ENCODE peak calls at places on chromosomes 5 and 9, in seven cellular contexts. One of them, this sample, is unnamed.

GRCh38 chr5:136089804-136090203 is 42.8 kb upstream of the SMAD5 start:
- DNase-seq in RWPE1: no peak
- DNase-seq in NCI-H1105 treated with DMSO at 0.1 percent for 48 hours: no peak
- DNase-seq in SJSA1: peak
- DNase-seq in neural crest cell: no peak
- DNase-seq in left colon: peak
- DNase-seq in HTR-8/SVneo: no peak
- DNase-seq in this sample: no peak

GRCh38 chr5:172971482-172971881 is 12.1 kb upstream of the ATP6V0E1 start:
- DNase-seq in RWPE1: no peak
- DNase-seq in NCI-H1105 treated with DMSO at 0.1 percent for 48 hours: no peak
- DNase-seq in SJSA1: no peak
- DNase-seq in neural crest cell: no peak
- DNase-seq in left colon: no peak
- DNase-seq in HTR-8/SVneo: no peak
- DNase-seq in this sample: no peak

GRCh38 chr5:178351950-178352349 is 119.3 kb upstream of the PHYKPL start:
- DNase-seq in RWPE1: no peak
- DNase-seq in NCI-H1105 treated with DMSO at 0.1 percent for 48 hours: no peak
- DNase-seq in SJSA1: no peak
- DNase-seq in neural crest cell: no peak
- DNase-seq in left colon: no peak
- DNase-seq in HTR-8/SVneo: no peak
- DNase-seq in this sample: no peak

GRCh38 chr9:124215956-124216355 is 41.8 kb upstream of the NEK6 start:
- DNase-seq in RWPE1: no peak
- DNase-seq in NCI-H1105 treated with DMSO at 0.1 percent for 48 hours: no peak
- DNase-seq in SJSA1: no peak
- DNase-seq in neural crest cell: no peak
- DNase-seq in left colon: no peak
- DNase-seq in HTR-8/SVneo: no peak
- DNase-seq in this sample: no peak

GRCh38 chr5:28190011-28190410 is 1151.6 kb upstream of the CDH9 start:
- DNase-seq in RWPE1: no peak
- DNase-seq in NCI-H1105 treated with DMSO at 0.1 percent for 48 hours: no peak
- DNase-seq in SJSA1: no peak
- DNase-seq in neural crest cell: no peak
- DNase-seq in left colon: no peak
- DNase-seq in HTR-8/SVneo: no peak
- DNase-seq in this sample: no peak

GRCh38 chr9:96258967-96259366 is 43.0 kb downstream of the HSD17B3 start:
- DNase-seq in RWPE1: no peak
- DNase-seq in NCI-H1105 treated with DMSO at 0.1 percent for 48 hours: no peak
- DNase-seq in SJSA1: no peak
- DNase-seq in neural crest cell: no peak
- DNase-seq in left colon: no peak
- DNase-seq in HTR-8/SVneo: no peak
- DNase-seq in this sample: no peak

GRCh38 chr5:172841258-172841657 is 7.2 kb downstream of the ERGIC1 start:
- DNase-seq in RWPE1: no peak
- DNase-seq in NCI-H1105 treated with DMSO at 0.1 percent for 48 hours: peak
- DNase-seq in SJSA1: no peak
- DNase-seq in neural crest cell: no peak
- DNase-seq in left colon: no peak
- DNase-seq in HTR-8/SVneo: no peak
- DNase-seq in this sample: no peak

GRCh38 chr9:130255638-130255930 is 10.0 kb upstream of the HMCN2 start:
- DNase-seq in RWPE1: no peak
- DNase-seq in NCI-H1105 treated with DMSO at 0.1 percent for 48 hours: no peak
- DNase-seq in SJSA1: no peak
- DNase-seq in neural crest cell: no peak
- DNase-seq in left colon: no peak
- DNase-seq in HTR-8/SVneo: no peak
- DNase-seq in this sample: no peak

GRCh38 chr5:35230043-35230611 is at the start of gene PRLR:
- DNase-seq in RWPE1: peak
- DNase-seq in NCI-H1105 treated with DMSO at 0.1 percent for 48 hours: no peak
- DNase-seq in SJSA1: no peak
- DNase-seq in neural crest cell: no peak
- DNase-seq in left colon: peak
- DNase-seq in HTR-8/SVneo: no peak
- DNase-seq in this sample: peak

GRCh38 chr5:31153523-31153922 is 40.0 kb upstream of the CDH6 start:
- DNase-seq in RWPE1: no peak
- DNase-seq in NCI-H1105 treated with DMSO at 0.1 percent for 48 hours: no peak
- DNase-seq in SJSA1: no peak
- DNase-seq in neural crest cell: no peak
- DNase-seq in left colon: no peak
- DNase-seq in HTR-8/SVneo: no peak
- DNase-seq in this sample: no peak

GRCh38 chr5:42586625-42587024 is 163.4 kb downstream of the GHR start:
- DNase-seq in RWPE1: no peak
- DNase-seq in NCI-H1105 treated with DMSO at 0.1 percent for 48 hours: no peak
- DNase-seq in SJSA1: no peak
- DNase-seq in neural crest cell: no peak
- DNase-seq in left colon: no peak
- DNase-seq in HTR-8/SVneo: no peak
- DNase-seq in this sample: no peak

GRCh38 chr9:122808141-122808540 is 8.2 kb downstream of the OR1K1 start:
- DNase-seq in RWPE1: no peak
- DNase-seq in NCI-H1105 treated with DMSO at 0.1 percent for 48 hours: no peak
- DNase-seq in SJSA1: no peak
- DNase-seq in neural crest cell: no peak
- DNase-seq in left colon: no peak
- DNase-seq in HTR-8/SVneo: no peak
- DNase-seq in this sample: no peak

GRCh38 chr5:166899343-166899742 is 1392.1 kb upstream of the WWC1 start:
- DNase-seq in RWPE1: no peak
- DNase-seq in NCI-H1105 treated with DMSO at 0.1 percent for 48 hours: no peak
- DNase-seq in SJSA1: no peak
- DNase-seq in neural crest cell: no peak
- DNase-seq in left colon: no peak
- DNase-seq in HTR-8/SVneo: no peak
- DNase-seq in this sample: no peak

GRCh38 chr5:142600611-142601360 is 85.1 kb downstream of the FGF1 start:
- DNase-seq in RWPE1: no peak
- DNase-seq in NCI-H1105 treated with DMSO at 0.1 percent for 48 hours: no peak
- DNase-seq in SJSA1: peak
- DNase-seq in neural crest cell: no peak
- DNase-seq in left colon: peak
- DNase-seq in HTR-8/SVneo: no peak
- DNase-seq in this sample: no peak

GRCh38 chr9:93061260-93061751 is 2.8 kb downstream of the SUSD3 start:
- DNase-seq in RWPE1: no peak
- DNase-seq in NCI-H1105 treated with DMSO at 0.1 percent for 48 hours: no peak
- DNase-seq in SJSA1: no peak
- DNase-seq in neural crest cell: no peak
- DNase-seq in left colon: no peak
- DNase-seq in HTR-8/SVneo: no peak
- DNase-seq in this sample: no peak

GRCh38 chr5:1374030-1374679 is 29.3 kb upstream of the CLPTM1L start:
- DNase-seq in RWPE1: no peak
- DNase-seq in NCI-H1105 treated with DMSO at 0.1 percent for 48 hours: no peak
- DNase-seq in SJSA1: no peak
- DNase-seq in neural crest cell: no peak
- DNase-seq in left colon: no peak
- DNase-seq in HTR-8/SVneo: no peak
- DNase-seq in this sample: no peak

GRCh38 chr9:70407081-70407503 is 7.4 kb downstream of the KLF9 start:
- DNase-seq in RWPE1: no peak
- DNase-seq in NCI-H1105 treated with DMSO at 0.1 percent for 48 hours: peak
- DNase-seq in SJSA1: peak
- DNase-seq in neural crest cell: no peak
- DNase-seq in left colon: no peak
- DNase-seq in HTR-8/SVneo: no peak
- DNase-seq in this sample: no peak

GRCh38 chr5:149581931-149582768 is 852 bp downstream of the ARHGEF37 start:
- DNase-seq in RWPE1: no peak
- DNase-seq in NCI-H1105 treated with DMSO at 0.1 percent for 48 hours: no peak
- DNase-seq in SJSA1: no peak
- DNase-seq in neural crest cell: no peak
- DNase-seq in left colon: peak
- DNase-seq in HTR-8/SVneo: no peak
- DNase-seq in this sample: no peak

GRCh38 chr5:61132559-61132958 is 29.7 kb downstream of the SMIM15 start:
- DNase-seq in RWPE1: no peak
- DNase-seq in NCI-H1105 treated with DMSO at 0.1 percent for 48 hours: no peak
- DNase-seq in SJSA1: no peak
- DNase-seq in neural crest cell: no peak
- DNase-seq in left colon: no peak
- DNase-seq in HTR-8/SVneo: peak
- DNase-seq in this sample: no peak

GRCh38 chr5:17355585-17356346 is 138.3 kb downstream of the BASP1 start:
- DNase-seq in RWPE1: no peak
- DNase-seq in NCI-H1105 treated with DMSO at 0.1 percent for 48 hours: no peak
- DNase-seq in SJSA1: no peak
- DNase-seq in neural crest cell: no peak
- DNase-seq in left colon: no peak
- DNase-seq in HTR-8/SVneo: no peak
- DNase-seq in this sample: no peak